ENCODE peak calls at places on chromosomes 2 and 18, in five cellular contexts. H is GM12865, U is right lobe of liver, P is astrocyte, R is PC-9. V is an unnamed sample.

GRCh38 chr2:138421971-138422335 is 79.6 kb upstream of the SPOPL start:
- DNase-seq in H (no peak), U (no peak), P (peak), R (peak), V (peak)

GRCh38 chr2:10457846-10458563 is 9.9 kb upstream of the ODC1 start:
- DNase-seq in H (no peak), U (no peak), P (peak), R (no peak), V (no peak)

GRCh38 chr2:33620-34019 is 12.7 kb downstream of the FAM110C start:
- DNase-seq in H (no peak), U (no peak), P (no peak), R (peak), V (peak)

GRCh38 chr2:118032169-118033013 is 18.5 kb upstream of the CCDC93 start:
- DNase-seq in H (peak), U (peak), P (no peak), R (peak), V (peak)

GRCh38 chr2:5849596-5849995 is 157.4 kb downstream of the SOX11 start:
- DNase-seq in H (no peak), U (no peak), P (peak), R (no peak), V (no peak)

GRCh38 chr2:64225491-64225890 is 81.3 kb upstream of the PELI1 start:
- DNase-seq in H (no peak), U (no peak), P (peak), R (no peak), V (no peak)

GRCh38 chr2:69693472-69694450 is 48.2 kb upstream of the ANXA4 start:
- DNase-seq in H (peak), U (no peak), P (no peak), R (no peak), V (no peak)

GRCh38 chr2:45178359-45178758 is 169.1 kb upstream of the SIX2 start:
- DNase-seq in H (no peak), U (no peak), P (no peak), R (no peak), V (no peak)

GRCh38 chr2:142870516-142870915 is 6.9 kb upstream of the KYNU start:
- DNase-seq in H (no peak), U (no peak), P (no peak), R (no peak), V (no peak)

GRCh38 chr2:96760986-96761832 is 507 bp downstream of the CNNM4 start:
- DNase-seq in H (no peak), U (peak), P (no peak), R (no peak), V (peak)

GRCh38 chr2:33086400-33087015 is 139.8 kb downstream of the LTBP1 start:
- DNase-seq in H (no peak), U (peak), P (peak), R (no peak), V (peak)

GRCh38 chr2:234495076-234495800 is 1.6 kb downstream of the ARL4C start:
- DNase-seq in H (no peak), U (no peak), P (peak), R (peak), V (peak)

GRCh38 chr18:37578182-37578678 is 12.6 kb upstream of the CELF4 start:
- DNase-seq in H (no peak), U (no peak), P (no peak), R (no peak), V (no peak)

GRCh38 chr2:33291278-33292013 is 185.0 kb upstream of the RASGRP3 start:
- DNase-seq in H (no peak), U (no peak), P (peak), R (no peak), V (no peak)

GRCh38 chr2:27914046-27914792 is 23.7 kb downstream of the BABAM2 start:
- DNase-seq in H (no peak), U (no peak), P (no peak), R (no peak), V (no peak)

GRCh38 chr2:3966470-3966869 is 263.1 kb downstream of the DCDC2C start:
- DNase-seq in H (no peak), U (no peak), P (no peak), R (no peak), V (no peak)

GRCh38 chr2:37189452-37190153 is 1.1 kb upstream of the SULT6B1 start:
- DNase-seq in H (no peak), U (no peak), P (peak), R (peak), V (peak)

GRCh38 chr2:191296083-191297006 is 51.1 kb downstream of the MYO1B start:
- DNase-seq in H (no peak), U (no peak), P (no peak), R (no peak), V (no peak)

GRCh38 chr18:45728341-45729010 is 4.5 kb downstream of the SLC14A1 start:
- DNase-seq in H (no peak), U (no peak), P (peak), R (no peak), V (no peak)

GRCh38 chr2:196479350-196479749 is 160.2 kb upstream of the CCDC150 start:
- DNase-seq in H (no peak), U (no peak), P (peak), R (no peak), V (no peak)

GRCh38 chr2:122186761-122187222 is 431.3 kb downstream of the TSN start:
- DNase-seq in H (no peak), U (no peak), P (no peak), R (no peak), V (no peak)

GRCh38 chr18:58319719-58320118 is 275.7 kb downstream of the NEDD4L start:
- DNase-seq in H (no peak), U (no peak), P (no peak), R (no peak), V (no peak)

GRCh38 chr2:10231551-10232085 is 71.1 kb upstream of the HPCAL1 start:
- DNase-seq in H (no peak), U (no peak), P (no peak), R (no peak), V (no peak)

GRCh38 chr2:106075038-106075437 is 119.1 kb downstream of the UXS1 start:
- DNase-seq in H (no peak), U (no peak), P (no peak), R (no peak), V (no peak)

DNA sequence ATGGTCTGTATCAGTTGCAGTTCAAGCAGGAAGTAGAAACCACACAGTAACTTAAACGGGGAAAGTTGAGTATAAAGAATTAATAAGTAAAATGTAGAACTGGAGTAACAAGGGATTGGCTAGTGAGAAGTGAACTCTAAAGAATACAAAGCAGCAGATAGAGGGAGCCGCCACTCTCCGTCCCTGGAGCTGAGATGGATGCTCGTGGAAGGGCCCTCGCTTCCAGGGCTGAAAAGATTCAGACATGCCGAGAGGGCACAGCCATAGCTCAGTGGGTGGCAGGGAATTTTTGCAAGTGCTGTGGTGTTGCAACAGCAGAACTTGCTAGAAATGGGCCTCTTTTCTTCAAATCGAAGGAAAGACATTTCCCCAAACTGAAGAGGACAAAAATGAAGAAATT is 155.8 kb downstream of the COL6A3 start:
- DNase-seq in H (no peak), U (no peak), P (no peak), R (no peak), V (no peak)
- TF ChIP-seq CTCF in H (no peak), U (no peak), P (no peak), R (no peak), V (no peak)

DNA sequence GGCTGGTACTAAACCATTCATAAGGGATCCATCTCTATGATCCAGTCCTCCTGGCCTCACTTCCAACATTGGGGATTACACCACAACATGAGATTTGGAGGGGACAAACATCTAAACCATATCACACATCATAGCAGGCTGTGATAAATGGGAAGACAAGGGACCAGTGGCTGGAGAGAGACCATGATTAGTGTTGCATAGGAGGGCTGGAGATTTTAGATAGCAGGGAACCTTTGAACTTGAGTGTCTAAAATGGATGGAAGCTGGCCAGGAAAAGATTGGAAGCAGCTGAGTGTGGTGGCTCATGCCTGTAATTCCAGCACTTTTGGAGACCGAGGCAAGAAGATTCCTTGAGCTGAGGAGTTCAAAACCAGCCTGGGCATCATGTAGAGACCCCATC is 12.4 kb upstream of the SCG2 start:
- DNase-seq in H (no peak), U (no peak), P (no peak), R (no peak), V (no peak)
- TF ChIP-seq CTCF in H (no peak), U (no peak), P (no peak), R (no peak), V (no peak)

GRCh38 chr18:13572148-13572547 is 154.2 kb downstream of the FAM210A start:
- DNase-seq in H (no peak), U (no peak), P (no peak), R (no peak), V (no peak)

GRCh38 chr18:13570216-13570615 is 156.1 kb downstream of the FAM210A start:
- DNase-seq in H (no peak), U (no peak), P (no peak), R (no peak), V (no peak)

GRCh38 chr18:13568443-13569392 is 157.6 kb downstream of the FAM210A start:
- DNase-seq in H (peak), U (peak), P (no peak), R (no peak), V (no peak)

GRCh38 chr18:13572721-13573120 is 153.6 kb downstream of the FAM210A start:
- DNase-seq in H (no peak), U (no peak), P (no peak), R (no peak), V (no peak)

GRCh38 chr18:13570856-13571495 is 155.4 kb downstream of the FAM210A start:
- DNase-seq in H (no peak), U (no peak), P (peak), R (no peak), V (no peak)
- TF ChIP-seq CTCF in H (no peak), U (no peak), P (no peak), R (no peak), V (no peak)

GRCh38 chr2:201936817-201937216 is 96.8 kb upstream of the FZD7 start:
- DNase-seq in H (no peak), U (no peak), P (no peak), R (no peak), V (peak)
- TF ChIP-seq CTCF in H (no peak), U (no peak), P (no peak), R (no peak), V (no peak)

DNA sequence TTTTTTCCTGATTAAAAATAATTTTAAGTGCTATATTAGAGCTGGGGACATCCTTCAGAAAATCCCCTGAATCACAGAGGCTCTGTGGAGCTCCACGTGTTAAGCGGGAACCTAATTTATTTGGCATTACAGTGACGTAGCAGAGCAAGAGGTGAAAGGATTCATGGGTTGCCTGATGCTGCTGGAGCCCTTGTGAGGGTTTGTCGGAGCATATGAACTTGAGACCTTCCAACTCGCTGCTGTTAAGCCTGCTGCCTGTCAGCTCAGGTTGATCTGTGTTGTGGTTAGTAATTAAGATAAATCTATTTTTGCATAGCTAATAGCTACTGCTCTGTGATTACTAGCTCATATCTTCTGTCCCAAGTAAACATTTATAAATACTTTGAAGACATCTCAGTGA is 438.8 kb downstream of the PTPRM start:
- DNase-seq in H (no peak), U (no peak), P (no peak), R (no peak), V (no peak)
- TF ChIP-seq CTCF in H (no peak), U (no peak), P (no peak), R (no peak), V (no peak)

DNA sequence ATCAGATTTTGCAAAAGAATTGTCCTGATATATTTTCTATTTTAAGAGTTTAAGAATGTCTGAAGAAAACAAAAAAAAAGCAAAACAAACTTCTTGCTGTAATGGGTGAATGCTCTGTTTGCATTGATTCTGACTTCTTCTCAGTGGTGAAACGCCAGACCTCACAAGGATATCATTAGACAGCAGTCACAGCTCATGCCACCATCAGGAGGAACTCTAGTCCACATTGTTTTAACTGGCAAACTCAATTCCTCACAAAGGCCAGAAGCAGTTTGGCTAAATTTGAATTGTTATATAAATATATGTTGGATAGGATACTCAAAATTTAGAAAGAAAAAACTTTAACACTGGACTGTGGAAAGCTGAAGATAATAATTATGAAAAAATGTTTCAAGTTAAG is 89.4 kb downstream of the DOK6 start:
- DNase-seq in H (no peak), U (no peak), P (no peak), R (no peak), V (no peak)
- TF ChIP-seq CTCF in H (no peak), U (no peak), P (no peak), R (no peak), V (no peak)

DNA sequence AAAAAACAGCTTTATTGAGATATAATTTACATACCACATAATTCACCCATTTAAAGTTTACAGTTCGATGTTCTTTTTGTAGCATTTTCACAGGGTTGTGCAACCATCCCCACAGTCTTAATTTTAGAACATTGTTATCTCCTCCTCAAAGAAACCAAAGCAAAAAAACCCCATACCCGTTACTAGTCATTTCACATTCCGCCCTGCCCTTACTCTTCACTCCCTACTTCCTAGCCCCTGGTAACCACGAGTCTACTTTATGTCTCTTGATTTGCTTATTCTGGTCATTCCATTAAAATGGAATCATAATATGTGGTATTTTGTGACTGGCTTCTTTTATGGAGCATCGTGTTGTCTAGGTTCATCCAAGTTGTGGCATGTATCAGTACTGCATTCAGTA is 137.7 kb downstream of the TANC1 start:
- DNase-seq in H (no peak), U (no peak), P (peak), R (no peak), V (no peak)
- TF ChIP-seq CTCF in H (no peak), U (no peak), P (peak), R (no peak), V (no peak)

GRCh38 chr2:127070221-127070620 is 36.7 kb downstream of the BIN1 start:
- DNase-seq in H (no peak), U (no peak), P (no peak), R (no peak), V (no peak)

GRCh38 chr2:127067620-127068350 is 39.2 kb downstream of the BIN1 start:
- DNase-seq in H (peak), U (peak), P (peak), R (peak), V (peak)

GRCh38 chr2:127069003-127069402 is 38.0 kb downstream of the BIN1 start:
- DNase-seq in H (no peak), U (no peak), P (no peak), R (no peak), V (no peak)

GRCh38 chr2:127066942-127067341 is 40.0 kb downstream of the BIN1 start:
- DNase-seq in H (no peak), U (no peak), P (no peak), R (no peak), V (no peak)

DNA sequence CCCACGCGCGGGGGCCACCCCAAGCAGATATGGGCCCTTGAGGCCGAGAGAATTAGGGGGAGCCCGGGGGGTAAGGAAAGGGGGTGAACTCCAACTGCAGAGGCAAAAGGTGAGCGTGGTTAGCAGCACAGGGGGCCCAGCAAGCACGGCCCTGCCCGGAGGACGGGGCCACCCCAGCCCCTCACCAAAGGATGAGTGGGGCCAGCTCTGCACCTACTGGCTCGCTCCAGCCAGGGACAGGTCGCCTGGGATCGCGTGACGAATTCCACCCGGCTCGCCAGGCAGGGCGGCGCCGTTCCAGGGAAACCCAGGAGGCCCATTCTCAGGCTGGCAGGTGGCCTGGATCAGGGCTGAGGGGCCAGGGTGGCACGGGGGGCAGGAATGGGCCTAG is 38.6 kb downstream of the BIN1 start:
- DNase-seq in H (no peak), U (no peak), P (no peak), R (no peak), V (no peak)
- TF ChIP-seq CTCF in H (no peak), U (no peak), P (no peak), R (peak), V (no peak)